ENCODE peak calls at places on chromosomes 4 and X, in six cellular contexts. L is GM12878, N is GM12891, V is HepG2, X is H1, U is K562. M is an unnamed sample.

GRCh38 chr4:139281212-139281611 is 1.2 kb upstream of the MGARP start:
- DNase-seq in L (no peak), N (no peak), V (no peak), X (no peak), U (no peak), M (no peak)

GRCh38 chr4:8493484-8493883 is 52.9 kb downstream of the TRMT44 start:
- DNase-seq in L (no peak), N (no peak), V (no peak), X (no peak), U (no peak), M (no peak)

GRCh38 chr4:108555701-108556100 is 64.7 kb upstream of the RPL34 start:
- DNase-seq in L (no peak), N (no peak), V (no peak), X (no peak), U (no peak), M (no peak)

GRCh38 chrX:11321986-11322385 is 28.8 kb downstream of the AMELX start:
- DNase-seq in L (no peak), N (no peak), V (no peak), X (no peak), U (no peak), M (no peak)

GRCh38 chr4:47031713-47032404 is 492 bp downstream of the GABRB1 start:
- DNase-seq in L (no peak), N (no peak), V (no peak), X (no peak), U (no peak), M (no peak)

GRCh38 chr4:75834772-75835154 is 67.5 kb downstream of the PPEF2 start:
- DNase-seq in L (no peak), N (no peak), V (peak), X (no peak), U (no peak), M (no peak)

GRCh38 chrX:151713859-151714258 is 2.0 kb upstream of the FATE1 start:
- DNase-seq in L (no peak), N (peak), V (peak), X (peak), U (peak), M (no peak)

GRCh38 chr4:163505374-163505773 is 10.9 kb downstream of the TMA16 start:
- DNase-seq in L (no peak), N (no peak), V (no peak), X (no peak), U (no peak), M (no peak)

GRCh38 chr4:3340703-3341088 is 47.9 kb downstream of the RGS12 start:
- DNase-seq in L (no peak), N (no peak), V (no peak), X (no peak), U (no peak), M (no peak)

GRCh38 chr4:5785806-5786680 is 75.0 kb downstream of the EVC start:
- DNase-seq in L (no peak), N (no peak), V (no peak), X (no peak), U (no peak), M (no peak)

GRCh38 chr4:4762909-4763814 is 96.3 kb upstream of the MSX1 start:
- DNase-seq in L (peak), N (peak), V (no peak), X (peak), U (no peak), M (peak)

GRCh38 chr4:184282251-184282713 is 64.6 kb upstream of the ENPP6 start:
- DNase-seq in L (peak), N (no peak), V (peak), X (no peak), U (no peak), M (no peak)

GRCh38 chrX:41695464-41695863 is 6.7 kb downstream of the GPR34 start:
- DNase-seq in L (no peak), N (no peak), V (no peak), X (no peak), U (no peak), M (no peak)

GRCh38 chrX:138191998-138192397 is 519.5 kb downstream of the FGF13 start:
- DNase-seq in L (no peak), N (no peak), V (peak), X (peak), U (peak), M (no peak)

GRCh38 chr4:157231525-157231924 is 11.0 kb downstream of the GRIA2 start:
- DNase-seq in L (no peak), N (no peak), V (no peak), X (no peak), U (no peak), M (no peak)

GRCh38 chr4:168679397-168680176 is 182.7 kb downstream of the PALLD start:
- DNase-seq in L (no peak), N (no peak), V (peak), X (no peak), U (no peak), M (no peak)

GRCh38 chr4:177974461-177974860 is 532.2 kb upstream of the AGA start:
- DNase-seq in L (no peak), N (no peak), V (no peak), X (no peak), U (no peak), M (no peak)

GRCh38 chr4:142563682-142564291 is 282.3 kb downstream of the INPP4B start:
- DNase-seq in L (peak), N (no peak), V (no peak), X (no peak), U (no peak), M (no peak)

GRCh38 chr4:139762715-139763114 is 97.1 kb downstream of the MGST2 start:
- DNase-seq in L (no peak), N (no peak), V (no peak), X (no peak), U (no peak), M (no peak)

GRCh38 chr4:15034071-15034764 is 31.9 kb downstream of the CPEB2 start:
- DNase-seq in L (no peak), N (no peak), V (no peak), X (no peak), U (no peak), M (no peak)

DNA sequence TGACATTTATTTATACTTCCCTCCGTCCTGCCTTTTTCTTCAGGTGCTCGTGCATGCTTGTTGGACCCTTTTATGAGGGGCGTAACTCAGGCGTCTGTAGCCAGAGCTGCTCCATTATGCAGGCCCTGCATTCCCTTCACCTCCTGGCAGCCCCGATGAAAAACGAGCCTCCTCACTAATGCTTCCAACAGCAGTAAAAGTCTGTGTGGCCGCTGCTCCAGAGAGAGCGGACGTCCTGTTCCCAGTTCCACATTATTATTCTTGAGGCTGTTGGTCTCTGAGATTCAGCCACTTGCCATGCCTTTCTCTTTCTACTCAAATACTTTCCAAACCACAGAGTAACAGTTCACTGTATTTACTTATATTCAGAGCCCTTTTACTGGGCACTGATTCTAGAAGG is 101.2 kb downstream of the GATB start:
- DNase-seq in L (no peak), N (no peak), V (no peak), X (no peak), U (no peak), M (no peak)
- TF ChIP-seq POLR2AphosphoS5 in L (no peak), N (no peak), V (no peak), X (no peak), U (no peak), M (no peak)

GRCh38 chr4:155758500-155759371 is at the start of gene GUCY1B1:
- DNase-seq in L (peak), N (peak), V (no peak), X (peak), U (peak), M (peak)
- TF ChIP-seq POLR2A in L (peak), N (no peak), V (no peak), X (no peak), U (no peak), M (no peak)

DNA sequence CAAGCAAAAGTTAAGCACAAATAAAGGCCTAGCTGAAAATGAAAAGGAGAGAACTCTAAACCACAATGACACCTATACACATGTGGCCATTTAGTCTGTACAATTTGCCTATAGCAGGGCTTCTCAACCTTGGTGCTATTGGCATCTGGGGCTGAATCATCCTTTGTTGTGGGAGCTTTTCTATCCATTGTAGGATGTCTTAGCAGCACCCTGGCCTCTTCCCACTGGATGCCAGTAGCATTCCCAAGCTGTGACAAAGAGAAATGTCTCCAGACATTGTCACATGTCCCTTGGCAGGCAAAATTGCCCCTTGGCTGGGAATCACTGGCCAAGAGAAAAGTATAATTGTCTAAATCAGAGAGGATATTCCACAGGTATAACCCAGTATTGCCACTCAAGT is 13.5 kb upstream of the PRPS2 start:
- DNase-seq in L (no peak), N (no peak), V (no peak), X (no peak), U (no peak), M (no peak)
- TF ChIP-seq TAF1 in L (no peak), N (no peak), V (no peak), X (no peak), U (no peak), M (no peak)

GRCh38 chrX:36950495-36951253 is 57.5 kb upstream of the FAM47C start:
- DNase-seq in L (no peak), N (no peak), V (no peak), X (no peak), U (no peak), M (no peak)
- TF ChIP-seq POLR2AphosphoS5 in L (no peak), N (no peak), V (no peak), X (peak), U (no peak), M (no peak)

DNA sequence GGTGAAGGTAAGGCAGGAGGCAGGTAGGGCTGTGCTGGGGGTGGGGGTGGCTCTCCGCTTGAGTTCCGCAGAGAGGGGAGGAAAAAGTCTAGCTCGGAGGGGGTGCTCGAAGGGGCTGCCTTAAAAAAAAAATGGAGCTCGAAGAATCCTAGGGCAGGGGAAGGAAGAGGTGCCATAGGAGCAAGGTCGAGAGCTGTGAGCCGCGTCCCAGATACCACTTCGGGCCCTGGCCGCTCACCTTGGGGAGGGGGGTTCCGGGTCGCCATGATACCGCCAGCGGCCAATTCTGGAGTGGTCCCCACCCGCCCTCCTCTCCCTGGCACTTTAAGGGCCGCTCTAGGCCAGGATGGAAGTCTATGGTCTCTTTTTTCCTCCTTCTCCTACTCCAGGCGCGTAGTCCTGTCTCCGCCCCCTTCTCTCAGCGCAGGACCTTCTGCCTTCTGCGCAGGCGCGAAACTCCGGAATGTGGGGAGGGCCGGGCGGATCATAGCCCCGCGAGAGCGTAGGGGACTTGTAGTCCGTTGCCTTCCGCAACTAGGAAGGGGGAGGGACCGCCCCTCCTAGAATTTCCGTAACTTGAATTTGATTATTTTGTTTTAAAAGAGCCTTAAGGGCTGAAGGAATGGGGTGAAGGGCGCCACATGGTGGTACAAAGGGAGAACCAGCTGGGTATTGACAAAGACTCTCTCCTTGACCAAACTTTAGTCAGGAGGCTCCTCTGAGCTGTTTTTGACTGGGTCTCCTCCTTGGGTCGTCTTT is at the start of gene FUNDC1:
- DNase-seq in L (peak), N (peak), V (peak), X (peak), U (peak), M (peak)
- TF ChIP-seq POLR2A in L (peak), N (peak), V (peak), X (peak), U (peak), M (peak)